ENCODE peak calls at places on chromosomes 12 and 14, in five cellular contexts. G is HepG2; J is heart right ventricle; H is effector memory CD4-positive, alpha-beta T cell; B is lower lobe of right lung. T is an unnamed sample. For H3K4me1, the result is how much of the 10 kb centered on the place peaks cover.

GRCh38 chr14:100539319-100539645 is 47.9 kb downstream of the BEGAIN start:
- DNase-seq in G (no peak), J (no peak), H (no peak), B (no peak), T (no peak)

GRCh38 chr14:88792572-88793258 is at the start of gene EML5:
- DNase-seq in G (peak), J (peak), H (peak), B (peak), T (peak)

GRCh38 chr12:124588689-124589318 is 21.4 kb upstream of the NCOR2 start:
- DNase-seq in G (no peak), J (no peak), H (no peak), B (no peak), T (no peak)

GRCh38 chr12:51814311-51815088 is 34.0 kb downstream of the FIGNL2 start:
- DNase-seq in G (peak), J (peak), H (peak), B (peak), T (peak)

GRCh38 chr12:132266802-132267201 is 62.6 kb downstream of the GALNT9 start:
- DNase-seq in G (no peak), J (no peak), H (no peak), B (no peak), T (no peak)

GRCh38 chr12:5050542-5050941 is 6.9 kb downstream of the KCNA5 start:
- DNase-seq in G (no peak), J (no peak), H (no peak), B (no peak), T (no peak)

GRCh38 chr12:111320233-111321050 is 48.5 kb downstream of the PHETA1 start:
- DNase-seq in G (no peak), J (no peak), H (no peak), B (no peak), T (no peak)

GRCh38 chr12:66708704-66709443 is 30.0 kb upstream of the GRIP1 start:
- DNase-seq in G (no peak), J (no peak), H (no peak), B (no peak), T (no peak)

GRCh38 chr12:49483621-49484020 is 55.2 kb upstream of the KCNH3 start:
- DNase-seq in G (no peak), J (no peak), H (no peak), B (no peak), T (no peak)

GRCh38 chr12:68428724-68429580 is 96.8 kb upstream of the MDM1 start:
- DNase-seq in G (peak), J (no peak), H (no peak), B (no peak), T (no peak)

GRCh38 chr14:55398679-55399078 is 13.0 kb downstream of the ATG14 start:
- DNase-seq in G (no peak), J (no peak), H (no peak), B (no peak), T (no peak)

GRCh38 chr14:59213368-59214315 is 25.2 kb downstream of the DAAM1 start:
- DNase-seq in G (peak), J (no peak), H (no peak), B (no peak), T (no peak)

GRCh38 chr12:4830568-4830967 is 79.1 kb upstream of the KCNA1 start:
- DNase-seq in G (no peak), J (no peak), H (no peak), B (no peak), T (no peak)

GRCh38 chr14:52124791-52125661 is 56.2 kb upstream of the NID2 start:
- DNase-seq in G (no peak), J (no peak), H (no peak), B (no peak), T (no peak)

GRCh38 chr12:49920241-49920914 is 16.7 kb upstream of the FAIM2 start:
- DNase-seq in G (peak), J (no peak), H (no peak), B (no peak), T (peak)

GRCh38 chr12:67689339-67689738 is 40.8 kb downstream of the DYRK2 start:
- DNase-seq in G (no peak), J (no peak), H (no peak), B (no peak), T (no peak)

GRCh38 chr12:103688659-103689058 is 101.6 kb downstream of the STAB2 start:
- DNase-seq in G (no peak), J (no peak), H (no peak), B (no peak), T (no peak)

GRCh38 chr12:57620936-57621496 is 9.8 kb downstream of the ARHGEF25 start:
- DNase-seq in G (no peak), J (peak), H (no peak), B (no peak), T (no peak)

GRCh38 chr12:25972783-25973182 is 14.3 kb downstream of the RASSF8 start:
- DNase-seq in G (no peak), J (no peak), H (no peak), B (no peak), T (no peak)

GRCh38 chr14:28301179-28301578 is 465.4 kb upstream of the FOXG1 start:
- DNase-seq in G (no peak), J (no peak), H (no peak), B (no peak), T (no peak)

GRCh38 chr12:124295431-124296058 is 652 bp downstream of the RFLNA start:
- DNase-seq in G (no peak), J (no peak), H (no peak), B (peak), T (peak)

GRCh38 chr12:9868951-9869306 is 225 bp downstream of the CLEC2B start:
- DNase-seq in G (no peak), J (no peak), H (no peak), B (no peak), T (no peak)

GRCh38 chr14:85093631-85094330 is 436.2 kb upstream of the FLRT2 start:
- DNase-seq in G (no peak), J (no peak), H (no peak), B (no peak), T (no peak)

GRCh38 chr12:108849653-108850052 is 7.7 kb downstream of the SSH1 start:
- DNase-seq in G (no peak), J (peak), H (no peak), B (no peak), T (peak)

GRCh38 chr14:85125331-85125730 is 404.6 kb upstream of the FLRT2 start:
- DNase-seq in G (no peak), J (no peak), H (no peak), B (no peak), T (no peak)

GRCh38 chr14:76918176-76918750 is 92.1 kb downstream of the LRRC74A start:
- DNase-seq in G (no peak), J (peak), H (no peak), B (peak), T (peak)

GRCh38 chr14:76920572-76921175 is 94.5 kb downstream of the LRRC74A start:
- DNase-seq in G (no peak), J (no peak), H (no peak), B (no peak), T (no peak)

GRCh38 chr14:76918751-76919421 is 92.7 kb downstream of the LRRC74A start:
- DNase-seq in G (peak), J (peak), H (no peak), B (peak), T (peak)

GRCh38 chr14:76919431-76919810 is 93.2 kb downstream of the LRRC74A start:
- DNase-seq in G (no peak), J (no peak), H (no peak), B (no peak), T (no peak)

GRCh38 chr14:76919811-76920571 is 93.8 kb downstream of the LRRC74A start:
- DNase-seq in G (peak), J (peak), H (no peak), B (no peak), T (no peak)
- H3K4me1 ChIP-seq in G (half or more), J (half or more), H (under half), B (under half), T (half or more)

GRCh38 chr14:96511667-96512066 is 9.5 kb downstream of the PAPOLA start:
- DNase-seq in G (no peak), J (no peak), H (no peak), B (no peak), T (no peak)

GRCh38 chr14:96512602-96513397 is 10.6 kb downstream of the PAPOLA start:
- DNase-seq in G (peak), J (no peak), H (no peak), B (no peak), T (no peak)

GRCh38 chr14:96509457-96510090 is 7.4 kb downstream of the PAPOLA start:
- DNase-seq in G (no peak), J (no peak), H (no peak), B (no peak), T (no peak)

GRCh38 chr14:96511146-96511545 is 9.0 kb downstream of the PAPOLA start:
- DNase-seq in G (no peak), J (no peak), H (no peak), B (no peak), T (no peak)

GRCh38 chr14:96512122-96512521 is 9.9 kb downstream of the PAPOLA start:
- DNase-seq in G (no peak), J (no peak), H (no peak), B (no peak), T (no peak)
- H3K4me1 ChIP-seq in G (half or more), J (half or more), H (under half), B (half or more), T (half or more)

GRCh38 chr14:35292051-35292769 is at the start of gene PSMA6:
- DNase-seq in G (peak), J (peak), H (peak), B (peak), T (peak)

GRCh38 chr14:35296505-35296904 is 4.3 kb downstream of the PSMA6 start:
- DNase-seq in G (no peak), J (no peak), H (no peak), B (no peak), T (no peak)

GRCh38 chr14:35297677-35298076 is 5.5 kb downstream of the PSMA6 start:
- DNase-seq in G (no peak), J (no peak), H (no peak), B (no peak), T (no peak)

GRCh38 chr14:35292770-35293561 is 784 bp downstream of the PSMA6 start:
- DNase-seq in G (no peak), J (no peak), H (no peak), B (no peak), T (no peak)

DNA sequence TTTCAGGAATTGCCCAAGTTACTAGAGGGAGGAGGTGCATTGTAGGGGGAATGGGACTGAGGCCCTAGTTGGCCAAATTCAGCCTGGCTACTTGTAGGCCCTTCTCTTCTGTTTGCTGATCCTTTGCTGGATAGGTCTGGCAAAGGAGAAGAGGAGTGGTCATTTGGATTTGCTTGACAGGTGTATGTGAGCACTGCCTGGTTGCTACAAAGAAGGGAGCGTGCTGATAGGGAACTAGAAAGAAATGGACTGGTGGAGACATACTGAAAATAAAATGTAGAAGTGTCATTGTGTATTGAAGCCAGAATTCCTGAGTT is 3.6 kb downstream of the PSMA6 start:
- DNase-seq in G (no peak), J (no peak), H (no peak), B (no peak), T (no peak)
- H3K4me1 ChIP-seq in G (half or more), J (half or more), H (under half), B (half or more), T (half or more)

DNA sequence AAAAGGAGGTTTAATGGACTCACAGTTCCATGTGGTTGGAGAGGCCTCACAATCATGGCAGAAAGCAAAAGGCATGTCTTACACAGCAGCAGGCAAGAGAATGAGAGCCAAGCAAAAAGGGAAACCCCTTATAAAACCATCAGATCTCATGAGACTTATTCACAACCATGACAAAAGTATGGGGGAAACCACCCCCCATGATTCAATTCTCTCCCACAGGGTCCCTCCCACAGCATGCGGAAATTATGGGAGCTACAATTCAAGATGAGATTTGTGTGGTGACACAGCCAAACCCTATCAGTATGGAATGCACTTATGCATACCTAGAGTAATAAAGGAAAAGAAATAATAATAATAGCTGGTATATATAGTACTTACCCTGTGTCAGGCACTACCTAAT is 4.5 kb upstream of the GLIPR1 start:
- DNase-seq in G (no peak), J (no peak), H (no peak), B (no peak), T (no peak)
- H3K4me1 ChIP-seq in G (under half), J (under half), H (under half), B (under half), T (under half)

DNA sequence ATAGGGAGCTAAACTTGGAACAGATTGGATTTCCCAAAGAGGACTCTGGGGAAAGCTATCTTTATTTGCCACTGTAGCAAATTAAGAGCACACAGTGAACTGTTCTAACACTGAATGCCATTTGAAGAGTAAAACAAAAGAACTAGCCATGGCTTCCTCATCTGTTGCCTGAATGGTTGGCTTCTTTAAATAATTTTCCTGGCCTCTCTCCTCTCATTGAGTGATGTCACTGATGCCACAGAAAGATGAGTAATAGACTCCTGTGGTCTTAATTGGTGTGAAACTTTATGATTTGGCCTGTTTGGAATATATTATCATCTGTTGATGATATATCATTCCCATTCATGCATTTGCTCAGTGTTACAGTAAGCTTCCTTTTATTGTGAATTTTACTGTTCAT is 42.5 kb downstream of the WDR20 start:
- DNase-seq in G (no peak), J (no peak), H (no peak), B (no peak), T (no peak)
- H3K4me1 ChIP-seq in G (under half), J (under half), H (under half), B (under half), T (under half)

DNA sequence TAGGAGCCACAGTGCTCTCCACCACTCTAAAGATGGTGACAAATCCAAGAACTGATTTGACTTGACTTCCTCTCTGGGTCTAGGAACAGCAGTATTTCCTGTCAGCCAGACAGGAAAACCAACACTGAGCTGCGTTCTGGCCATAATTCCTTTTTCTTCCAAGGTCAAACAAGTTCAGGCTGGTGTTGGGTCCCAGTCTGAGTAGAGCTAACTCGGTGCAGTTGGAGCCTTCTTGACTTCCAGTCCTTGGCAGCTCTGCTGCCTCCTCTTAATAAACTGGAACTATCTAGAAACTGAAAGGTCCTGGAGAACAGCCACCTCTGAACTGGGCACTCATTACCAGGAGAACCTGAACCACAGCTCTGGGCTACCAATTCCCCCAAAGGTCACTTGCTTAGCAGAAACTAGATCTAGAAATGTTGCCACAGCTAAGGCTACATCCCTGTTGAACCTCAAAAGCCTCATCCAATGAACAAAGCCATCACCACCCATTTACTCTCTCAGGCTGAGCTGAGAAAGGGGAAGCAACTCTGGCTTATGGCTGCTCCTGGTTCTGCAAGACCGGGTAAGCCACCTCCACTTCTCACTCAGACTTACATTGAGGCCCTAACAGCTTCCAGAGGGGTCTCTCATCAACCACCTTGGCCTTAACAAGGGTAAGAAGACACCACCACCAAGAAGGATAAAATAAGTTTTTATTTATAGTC is 27.7 kb downstream of the MAX start:
- DNase-seq in G (no peak), J (no peak), H (no peak), B (no peak), T (no peak)
- H3K4me1 ChIP-seq in G (under half), J (half or more), H (under half), B (under half), T (half or more)

GRCh38 chr14:105069554-105069886 is 4.3 kb upstream of the GPR132 start:
- DNase-seq in G (no peak), J (no peak), H (no peak), B (no peak), T (no peak)
- H3K4me1 ChIP-seq in G (under half), J (under half), H (under half), B (under half), T (under half)

DNA sequence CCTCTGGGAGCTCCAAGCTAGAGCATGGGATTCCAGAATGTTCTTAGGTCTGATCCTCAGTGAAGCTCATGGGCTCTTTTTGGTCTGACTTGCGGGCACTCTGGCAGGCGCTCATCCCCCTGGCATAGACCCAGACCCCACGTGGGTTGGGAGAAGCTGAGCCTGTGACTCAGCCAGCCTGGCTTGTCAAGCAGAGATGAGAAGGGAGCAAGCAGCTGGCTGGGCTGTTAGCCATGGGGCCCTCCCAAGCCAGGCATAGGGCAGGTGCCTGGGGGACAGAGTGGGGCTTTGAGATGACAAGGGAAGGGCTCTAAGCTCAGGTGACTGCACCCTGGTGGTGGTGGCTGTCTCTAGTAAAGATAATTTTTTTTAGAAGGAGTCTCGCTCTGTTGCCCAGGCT is 80.3 kb upstream of the NOS1 start:
- DNase-seq in G (no peak), J (peak), H (no peak), B (no peak), T (no peak)
- H3K4me1 ChIP-seq in G (under half), J (under half), H (under half), B (under half), T (under half)

GRCh38 chr12:53255993-53256392 is 12.1 kb upstream of the ESPL1 start:
- DNase-seq in G (no peak), J (no peak), H (no peak), B (no peak), T (no peak)

GRCh38 chr12:53254816-53255545 is 13.1 kb upstream of the ESPL1 start:
- DNase-seq in G (no peak), J (no peak), H (no peak), B (no peak), T (no peak)

GRCh38 chr12:53251477-53252348 is 16.4 kb upstream of the ESPL1 start:
- DNase-seq in G (peak), J (peak), H (peak), B (peak), T (peak)

GRCh38 chr12:53252349-53252916 is 15.7 kb upstream of the ESPL1 start:
- DNase-seq in G (no peak), J (peak), H (no peak), B (peak), T (no peak)

GRCh38 chr12:53253298-53253697 is 14.8 kb upstream of the ESPL1 start:
- DNase-seq in G (no peak), J (no peak), H (no peak), B (no peak), T (no peak)
- H3K4me1 ChIP-seq in G (under half), J (under half), H (under half), B (under half), T (half or more)

GRCh38 chr14:95290769-95291440 is 28.8 kb downstream of the CLMN start:
- DNase-seq in G (no peak), J (peak), H (no peak), B (peak), T (no peak)

GRCh38 chr14:95290021-95290420 is 29.7 kb downstream of the CLMN start:
- DNase-seq in G (no peak), J (no peak), H (no peak), B (no peak), T (no peak)

GRCh38 chr14:95292660-95293425 is 26.9 kb downstream of the CLMN start:
- DNase-seq in G (no peak), J (no peak), H (no peak), B (no peak), T (no peak)

GRCh38 chr14:95293474-95293873 is 26.2 kb downstream of the CLMN start:
- DNase-seq in G (no peak), J (no peak), H (no peak), B (no peak), T (no peak)

GRCh38 chr14:95291859-95292542 is 27.7 kb downstream of the CLMN start:
- DNase-seq in G (no peak), J (peak), H (no peak), B (no peak), T (no peak)
- H3K4me1 ChIP-seq in G (half or more), J (under half), H (under half), B (under half), T (under half)

T was measured in spleen.